ENCODE peak calls at places on chromosome 14, in four cellular contexts. One of them, this sample, is unnamed.

GRCh38 chr14:24311837-24312615 is 724 bp downstream of the LTB4R start:
- DNase-seq in IMR-90: no peak
- DNase-seq in HCT116: no peak
- DNase-seq in transverse colon: no peak
- DNase-seq in this sample: no peak

GRCh38 chr14:73610692-73611091 is 1.6 kb upstream of the ACOT6 start:
- DNase-seq in IMR-90: peak; percentile 22
- DNase-seq in HCT116: no peak
- DNase-seq in transverse colon: no peak
- DNase-seq in this sample: no peak

GRCh38 chr14:39035336-39035735 is 67.7 kb downstream of the SEC23A start:
- DNase-seq in IMR-90: no peak
- DNase-seq in HCT116: no peak
- DNase-seq in transverse colon: no peak
- DNase-seq in this sample: no peak

GRCh38 chr14:52314521-52315354 is 626 bp downstream of the PTGER2 start:
- DNase-seq in IMR-90: peak; percentile 32
- DNase-seq in HCT116: no peak
- DNase-seq in transverse colon: peak; percentile 41
- DNase-seq in this sample: no peak

GRCh38 chr14:63375772-63376171 is 57.0 kb upstream of the GPHB5 start:
- DNase-seq in IMR-90: peak; percentile 68
- DNase-seq in HCT116: no peak
- DNase-seq in transverse colon: no peak
- DNase-seq in this sample: peak; percentile 24

GRCh38 chr14:32004300-32004699 is 72.8 kb upstream of the ARHGAP5 start:
- DNase-seq in IMR-90: no peak
- DNase-seq in HCT116: peak; percentile 31
- DNase-seq in transverse colon: no peak
- DNase-seq in this sample: no peak

GRCh38 chr14:52692248-52692962 is 3.0 kb downstream of the ERO1A start:
- DNase-seq in IMR-90: peak; percentile 75
- DNase-seq in HCT116: no peak
- DNase-seq in transverse colon: no peak
- DNase-seq in this sample: no peak

GRCh38 chr14:22040781-22041125 is 367.1 kb upstream of the OR4E1 start:
- DNase-seq in IMR-90: no peak
- DNase-seq in HCT116: no peak
- DNase-seq in transverse colon: no peak
- DNase-seq in this sample: no peak

GRCh38 chr14:41461380-41461779 is 145.3 kb upstream of the LRFN5 start:
- DNase-seq in IMR-90: no peak
- DNase-seq in HCT116: no peak
- DNase-seq in transverse colon: no peak
- DNase-seq in this sample: no peak

GRCh38 chr14:73264080-73264895 is 27.0 kb downstream of the PAPLN start:
- DNase-seq in IMR-90: no peak
- DNase-seq in HCT116: no peak
- DNase-seq in transverse colon: no peak
- DNase-seq in this sample: no peak

GRCh38 chr14:101709533-101709881 is 52.0 kb upstream of the PPP2R5C start:
- DNase-seq in IMR-90: no peak
- DNase-seq in HCT116: no peak
- DNase-seq in transverse colon: no peak
- DNase-seq in this sample: no peak

GRCh38 chr14:68506021-68506644 is 286.7 kb downstream of the ZFP36L1 start:
- DNase-seq in IMR-90: peak; percentile 73
- DNase-seq in HCT116: no peak
- DNase-seq in transverse colon: no peak
- DNase-seq in this sample: no peak

GRCh38 chr14:57833304-57833703 is 32.6 kb downstream of the SLC35F4 start:
- DNase-seq in IMR-90: peak; percentile 88
- DNase-seq in HCT116: peak; percentile 96
- DNase-seq in transverse colon: no peak
- DNase-seq in this sample: peak; percentile 88

GRCh38 chr14:61561657-61562276 is 133.5 kb upstream of the HIF1A start:
- DNase-seq in IMR-90: peak; percentile 99
- DNase-seq in HCT116: peak; percentile 82
- DNase-seq in transverse colon: peak; percentile 79
- DNase-seq in this sample: peak; percentile 87

GRCh38 chr14:97401714-97402113 is 604.5 kb downstream of the VRK1 start:
- DNase-seq in IMR-90: no peak
- DNase-seq in HCT116: no peak
- DNase-seq in transverse colon: no peak
- DNase-seq in this sample: no peak

GRCh38 chr14:50475460-50475859 is 56.9 kb downstream of the MAP4K5 start:
- DNase-seq in IMR-90: peak; percentile 54
- DNase-seq in HCT116: no peak
- DNase-seq in transverse colon: no peak
- DNase-seq in this sample: peak; percentile 2

GRCh38 chr14:21699551-21699950 is 25.9 kb upstream of the OR4E1 start:
- DNase-seq in IMR-90: no peak
- DNase-seq in HCT116: no peak
- DNase-seq in transverse colon: no peak
- DNase-seq in this sample: no peak

GRCh38 chr14:101135796-101136742 is 232.5 kb upstream of the RTL1 start:
- DNase-seq in IMR-90: no peak
- DNase-seq in HCT116: no peak
- DNase-seq in transverse colon: no peak
- DNase-seq in this sample: no peak

GRCh38 chr14:70181276-70181675 is 7.5 kb downstream of the SLC8A3 start:
- DNase-seq in IMR-90: no peak
- DNase-seq in HCT116: no peak
- DNase-seq in transverse colon: no peak
- DNase-seq in this sample: no peak

GRCh38 chr14:34851395-34851794 is 23.8 kb downstream of the BAZ1A start:
- DNase-seq in IMR-90: peak; percentile 71
- DNase-seq in HCT116: no peak
- DNase-seq in transverse colon: no peak
- DNase-seq in this sample: no peak

GRCh38 chr14:70822706-70823185 is 13.4 kb upstream of the MAP3K9 start:
- DNase-seq in IMR-90: peak; percentile 2
- DNase-seq in HCT116: no peak
- DNase-seq in transverse colon: peak; percentile 48
- DNase-seq in this sample: no peak

GRCh38 chr14:60757617-60758016 is 23.1 kb downstream of the MNAT1 start:
- DNase-seq in IMR-90: peak; percentile 74
- DNase-seq in HCT116: no peak
- DNase-seq in transverse colon: no peak
- DNase-seq in this sample: peak; percentile 52

GRCh38 chr14:78253986-78254385 is 83.8 kb downstream of the NRXN3 start:
- DNase-seq in IMR-90: peak; percentile 43
- DNase-seq in HCT116: no peak
- DNase-seq in transverse colon: no peak
- DNase-seq in this sample: peak; percentile 73

GRCh38 chr14:22553445-22553844 is 35.6 kb downstream of the DAD1 start:
- DNase-seq in IMR-90: no peak
- DNase-seq in HCT116: no peak
- DNase-seq in transverse colon: no peak
- DNase-seq in this sample: no peak

GRCh38 chr14:23123419-23123818 is 4.4 kb upstream of the CEBPE start:
- DNase-seq in IMR-90: no peak
- DNase-seq in HCT116: no peak
- DNase-seq in transverse colon: peak; percentile 90
- DNase-seq in this sample: no peak

GRCh38 chr14:81396108-81396507 is 4.0 kb downstream of the STON2 start:
- DNase-seq in IMR-90: no peak
- DNase-seq in HCT116: no peak
- DNase-seq in transverse colon: no peak
- DNase-seq in this sample: no peak

GRCh38 chr14:46571970-46572369 is 79.6 kb downstream of the RPL10L start:
- DNase-seq in IMR-90: no peak
- DNase-seq in HCT116: no peak
- DNase-seq in transverse colon: no peak
- DNase-seq in this sample: peak; percentile 24

GRCh38 chr14:32366256-32366655 is 37.2 kb downstream of the AKAP6 start:
- DNase-seq in IMR-90: no peak
- DNase-seq in HCT116: no peak
- DNase-seq in transverse colon: no peak
- DNase-seq in this sample: no peak

GRCh38 chr14:68627868-68628604 is 164.8 kb downstream of the ZFP36L1 start:
- DNase-seq in IMR-90: no peak
- DNase-seq in HCT116: peak; percentile 29
- DNase-seq in transverse colon: peak; percentile 74
- DNase-seq in this sample: no peak

GRCh38 chr14:32808574-32809098 is 130.0 kb upstream of the NPAS3 start:
- DNase-seq in IMR-90: no peak
- DNase-seq in HCT116: no peak
- DNase-seq in transverse colon: no peak
- DNase-seq in this sample: no peak

GRCh38 chr14:68692916-68693771 is 99.7 kb downstream of the ZFP36L1 start:
- DNase-seq in IMR-90: peak; percentile 82
- DNase-seq in HCT116: no peak
- DNase-seq in transverse colon: no peak
- DNase-seq in this sample: no peak

GRCh38 chr14:73457050-73457934 is 1.1 kb downstream of the NUMB start:
- DNase-seq in IMR-90: peak; percentile 33
- DNase-seq in HCT116: no peak
- DNase-seq in transverse colon: no peak
- DNase-seq in this sample: no peak

GRCh38 chr14:22715186-22715812 is 51.2 kb upstream of the OXA1L start:
- DNase-seq in IMR-90: no peak
- DNase-seq in HCT116: no peak
- DNase-seq in transverse colon: no peak
- DNase-seq in this sample: no peak

GRCh38 chr14:88535813-88536212 is 19.0 kb downstream of the PTPN21 start:
- DNase-seq in IMR-90: no peak
- DNase-seq in HCT116: no peak
- DNase-seq in transverse colon: no peak
- DNase-seq in this sample: no peak

GRCh38 chr14:88533203-88533602 is 21.6 kb downstream of the PTPN21 start:
- DNase-seq in IMR-90: peak; percentile 65
- DNase-seq in HCT116: no peak
- DNase-seq in transverse colon: no peak
- DNase-seq in this sample: no peak

GRCh38 chr14:88535149-88535548 is 19.7 kb downstream of the PTPN21 start:
- DNase-seq in IMR-90: no peak
- DNase-seq in HCT116: no peak
- DNase-seq in transverse colon: peak; percentile 75
- DNase-seq in this sample: no peak
- H3K27ac ChIP-seq in IMR-90: no peak overlapping the region
- H3K27ac ChIP-seq in HCT116: no peak overlapping the region
- H3K27ac ChIP-seq in transverse colon: peak overlapping the region; percentile 85
- H3K27ac ChIP-seq in this sample: no peak overlapping the region

GRCh38 chr14:53951661-53952265 is 4.9 kb downstream of the BMP4 start:
- DNase-seq in IMR-90: no peak
- DNase-seq in HCT116: no peak
- DNase-seq in transverse colon: no peak
- DNase-seq in this sample: no peak
- H3K27ac ChIP-seq in IMR-90: peak overlapping the region; percentile 77
- H3K27ac ChIP-seq in HCT116: peak overlapping the region; percentile 98
- H3K27ac ChIP-seq in transverse colon: peak overlapping the region; percentile 83
- H3K27ac ChIP-seq in this sample: no peak overlapping the region

GRCh38 chr14:103692159-103692558 is 23.1 kb downstream of the XRCC3 start:
- DNase-seq in IMR-90: no peak
- DNase-seq in HCT116: no peak
- DNase-seq in transverse colon: no peak
- DNase-seq in this sample: no peak

GRCh38 chr14:103688906-103689902 is 26.0 kb downstream of the XRCC3 start:
- DNase-seq in IMR-90: no peak
- DNase-seq in HCT116: no peak
- DNase-seq in transverse colon: peak; percentile 59
- DNase-seq in this sample: no peak

GRCh38 chr14:103692871-103693270 is 22.4 kb downstream of the XRCC3 start:
- DNase-seq in IMR-90: no peak
- DNase-seq in HCT116: no peak
- DNase-seq in transverse colon: peak; percentile 10
- DNase-seq in this sample: no peak

GRCh38 chr14:103688441-103688840 is 26.8 kb downstream of the XRCC3 start:
- DNase-seq in IMR-90: no peak
- DNase-seq in HCT116: no peak
- DNase-seq in transverse colon: no peak
- DNase-seq in this sample: no peak

DNA sequence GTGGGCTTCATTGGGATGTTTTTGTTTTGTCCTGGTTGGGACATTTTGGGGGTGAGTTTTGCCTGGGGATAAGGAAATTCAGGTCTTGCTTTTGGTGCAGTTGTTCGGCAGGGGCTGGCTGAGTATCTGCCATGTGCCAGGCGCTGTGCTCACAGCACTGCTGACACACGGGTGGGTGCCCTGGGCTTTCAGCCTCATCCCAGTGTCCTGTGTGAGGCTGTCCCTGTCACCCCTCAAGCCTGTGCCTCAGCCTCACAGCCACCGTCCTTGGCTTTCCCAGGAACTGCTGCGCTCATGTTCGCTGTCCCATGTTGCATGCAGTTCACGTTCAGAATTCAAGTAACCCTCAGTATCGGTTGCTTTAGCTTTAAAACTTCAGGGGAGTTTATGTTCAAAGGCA is 24.9 kb downstream of the XRCC3 start:
- DNase-seq in IMR-90: no peak
- DNase-seq in HCT116: no peak
- DNase-seq in transverse colon: no peak
- DNase-seq in this sample: no peak
- H3K27ac ChIP-seq in IMR-90: no peak overlapping the region
- H3K27ac ChIP-seq in HCT116: no peak overlapping the region
- H3K27ac ChIP-seq in transverse colon: no peak overlapping the region
- H3K27ac ChIP-seq in this sample: no peak overlapping the region

DNA sequence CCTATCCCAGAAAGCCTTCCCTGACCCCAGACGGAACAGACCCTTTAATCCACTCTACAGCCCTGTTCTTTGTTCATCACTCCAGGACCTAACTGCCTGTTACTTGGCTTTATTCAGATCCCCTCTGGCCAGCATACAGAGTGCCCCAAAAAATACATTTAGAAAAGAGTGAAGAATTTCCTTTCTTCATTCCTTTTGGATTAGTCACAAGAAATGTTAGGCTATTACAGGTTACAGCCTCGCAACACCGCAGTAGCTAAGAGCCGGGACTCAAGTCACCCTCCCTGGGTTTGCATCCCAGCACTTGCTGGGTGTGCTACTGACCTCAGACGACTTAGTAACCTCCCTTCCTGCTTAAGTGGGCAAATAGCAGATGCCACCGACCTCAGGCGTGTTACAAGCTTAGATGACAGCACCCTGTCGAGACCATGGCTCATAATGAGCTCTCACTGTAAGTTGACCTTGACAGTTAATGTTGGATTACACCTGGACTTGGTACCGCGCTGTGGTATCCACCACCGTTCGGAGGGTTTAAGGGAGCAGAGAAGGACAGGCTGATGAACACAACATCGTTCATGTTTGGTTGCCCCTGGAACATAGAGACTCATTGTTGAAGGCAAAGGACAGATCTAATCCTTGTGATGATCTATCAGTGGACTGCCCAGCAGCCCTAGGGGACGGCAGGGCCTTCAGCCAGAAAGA is 12.9 kb downstream of the GLRX5 start:
- DNase-seq in IMR-90: peak; percentile 66
- DNase-seq in HCT116: no peak
- DNase-seq in transverse colon: no peak
- DNase-seq in this sample: no peak
- H3K27ac ChIP-seq in IMR-90: no peak overlapping the region
- H3K27ac ChIP-seq in HCT116: no peak overlapping the region
- H3K27ac ChIP-seq in transverse colon: no peak overlapping the region
- H3K27ac ChIP-seq in this sample: no peak overlapping the region

This sample was measured in epithelial cell of prostate.